ENCODE peak calls at places on chromosomes 16 and 17, in ten cellular contexts. One of them, this sample, is unnamed.
A peak's percentile ranks its signal among the peaks of the same experiment; 100 is the strongest.

GRCh38 chr16:583815-584591 is 5.9 kb upstream of the RAB40C start:
- DNase-seq in T-helper 2 cell: no peak
- DNase-seq in stimulated activated CD8-positive, alpha-beta memory T cell treated with anti-CD3 and anti-CD28 coated beads, Interleukin-7, amount 100 ng/mL, for 1 hour: no peak
- DNase-seq in NCI-H1417: no peak
- DNase-seq in T follicular helper cell: no peak
- DNase-seq in mucosa of gallbladder: no peak
- DNase-seq in psoas muscle: no peak
- DNase-seq in NCI-H524: no peak
- DNase-seq in lower lobe of right lung: no peak
- DNase-seq in HEK293T: no peak
- DNase-seq in this sample: no peak

GRCh38 chr17:32523827-32524552 is 37.2 kb downstream of the CDK5R1 start:
- DNase-seq in T-helper 2 cell: no peak
- DNase-seq in stimulated activated CD8-positive, alpha-beta memory T cell treated with anti-CD3 and anti-CD28 coated beads, Interleukin-7, amount 100 ng/mL, for 1 hour: no peak
- DNase-seq in NCI-H1417: no peak
- DNase-seq in T follicular helper cell: no peak
- DNase-seq in mucosa of gallbladder: no peak
- DNase-seq in psoas muscle: no peak
- DNase-seq in NCI-H524: no peak
- DNase-seq in lower lobe of right lung: no peak
- DNase-seq in HEK293T: no peak
- DNase-seq in this sample: no peak

GRCh38 chr16:24035127-24035842 is 199.5 kb downstream of the PRKCB start:
- DNase-seq in T-helper 2 cell: no peak
- DNase-seq in stimulated activated CD8-positive, alpha-beta memory T cell treated with anti-CD3 and anti-CD28 coated beads, Interleukin-7, amount 100 ng/mL, for 1 hour: no peak
- DNase-seq in NCI-H1417: no peak
- DNase-seq in T follicular helper cell: peak; percentile 28
- DNase-seq in mucosa of gallbladder: no peak
- DNase-seq in psoas muscle: no peak
- DNase-seq in NCI-H524: no peak
- DNase-seq in lower lobe of right lung: no peak
- DNase-seq in HEK293T: no peak
- DNase-seq in this sample: no peak

GRCh38 chr16:67917140-67917851 is 14.4 kb downstream of the CTRL start:
- DNase-seq in T-helper 2 cell: no peak
- DNase-seq in stimulated activated CD8-positive, alpha-beta memory T cell treated with anti-CD3 and anti-CD28 coated beads, Interleukin-7, amount 100 ng/mL, for 1 hour: no peak
- DNase-seq in NCI-H1417: peak; percentile 46
- DNase-seq in T follicular helper cell: no peak
- DNase-seq in mucosa of gallbladder: no peak
- DNase-seq in psoas muscle: no peak
- DNase-seq in NCI-H524: no peak
- DNase-seq in lower lobe of right lung: peak; percentile 53
- DNase-seq in HEK293T: no peak
- DNase-seq in this sample: no peak

GRCh38 chr16:49701867-49702494 is 153.9 kb downstream of the ZNF423 start:
- DNase-seq in T-helper 2 cell: no peak
- DNase-seq in stimulated activated CD8-positive, alpha-beta memory T cell treated with anti-CD3 and anti-CD28 coated beads, Interleukin-7, amount 100 ng/mL, for 1 hour: no peak
- DNase-seq in NCI-H1417: no peak
- DNase-seq in T follicular helper cell: no peak
- DNase-seq in mucosa of gallbladder: peak; percentile 38
- DNase-seq in psoas muscle: peak; percentile 76
- DNase-seq in NCI-H524: peak; percentile 96
- DNase-seq in lower lobe of right lung: no peak
- DNase-seq in HEK293T: peak; percentile 73
- DNase-seq in this sample: peak; percentile 31

GRCh38 chr16:84582958-84583516 is 34.8 kb downstream of the COTL1 start:
- DNase-seq in T-helper 2 cell: no peak
- DNase-seq in stimulated activated CD8-positive, alpha-beta memory T cell treated with anti-CD3 and anti-CD28 coated beads, Interleukin-7, amount 100 ng/mL, for 1 hour: no peak
- DNase-seq in NCI-H1417: no peak
- DNase-seq in T follicular helper cell: no peak
- DNase-seq in mucosa of gallbladder: no peak
- DNase-seq in psoas muscle: no peak
- DNase-seq in NCI-H524: no peak
- DNase-seq in lower lobe of right lung: no peak
- DNase-seq in HEK293T: no peak
- DNase-seq in this sample: no peak

GRCh38 chr17:50443492-50444051 is 17.6 kb downstream of the ACSF2 start:
- DNase-seq in T-helper 2 cell: no peak
- DNase-seq in stimulated activated CD8-positive, alpha-beta memory T cell treated with anti-CD3 and anti-CD28 coated beads, Interleukin-7, amount 100 ng/mL, for 1 hour: no peak
- DNase-seq in NCI-H1417: peak; percentile 28
- DNase-seq in T follicular helper cell: no peak
- DNase-seq in mucosa of gallbladder: no peak
- DNase-seq in psoas muscle: no peak
- DNase-seq in NCI-H524: no peak
- DNase-seq in lower lobe of right lung: no peak
- DNase-seq in HEK293T: peak; percentile 49
- DNase-seq in this sample: peak; percentile 40

GRCh38 chr17:49388692-49389513 is 25.8 kb downstream of the PHB1 start:
- DNase-seq in T-helper 2 cell: no peak
- DNase-seq in stimulated activated CD8-positive, alpha-beta memory T cell treated with anti-CD3 and anti-CD28 coated beads, Interleukin-7, amount 100 ng/mL, for 1 hour: no peak
- DNase-seq in NCI-H1417: no peak
- DNase-seq in T follicular helper cell: no peak
- DNase-seq in mucosa of gallbladder: no peak
- DNase-seq in psoas muscle: no peak
- DNase-seq in NCI-H524: no peak
- DNase-seq in lower lobe of right lung: no peak
- DNase-seq in HEK293T: no peak
- DNase-seq in this sample: no peak

GRCh38 chr17:57521606-57522435 is 223.3 kb downstream of the CCDC182 start:
- DNase-seq in T-helper 2 cell: no peak
- DNase-seq in stimulated activated CD8-positive, alpha-beta memory T cell treated with anti-CD3 and anti-CD28 coated beads, Interleukin-7, amount 100 ng/mL, for 1 hour: no peak
- DNase-seq in NCI-H1417: peak; percentile 85
- DNase-seq in T follicular helper cell: no peak
- DNase-seq in mucosa of gallbladder: no peak
- DNase-seq in psoas muscle: no peak
- DNase-seq in NCI-H524: peak; percentile 71
- DNase-seq in lower lobe of right lung: no peak
- DNase-seq in HEK293T: no peak
- DNase-seq in this sample: peak; percentile 96

GRCh38 chr16:57473176-57473840 is 10.8 kb downstream of the POLR2C start:
- DNase-seq in T-helper 2 cell: no peak
- DNase-seq in stimulated activated CD8-positive, alpha-beta memory T cell treated with anti-CD3 and anti-CD28 coated beads, Interleukin-7, amount 100 ng/mL, for 1 hour: no peak
- DNase-seq in NCI-H1417: no peak
- DNase-seq in T follicular helper cell: no peak
- DNase-seq in mucosa of gallbladder: no peak
- DNase-seq in psoas muscle: no peak
- DNase-seq in NCI-H524: no peak
- DNase-seq in lower lobe of right lung: no peak
- DNase-seq in HEK293T: no peak
- DNase-seq in this sample: no peak

GRCh38 chr17:30449480-30449879 is 27.7 kb upstream of the GOSR1 start:
- DNase-seq in T-helper 2 cell: no peak
- DNase-seq in stimulated activated CD8-positive, alpha-beta memory T cell treated with anti-CD3 and anti-CD28 coated beads, Interleukin-7, amount 100 ng/mL, for 1 hour: no peak
- DNase-seq in NCI-H1417: no peak
- DNase-seq in T follicular helper cell: no peak
- DNase-seq in mucosa of gallbladder: peak; percentile 32
- DNase-seq in psoas muscle: no peak
- DNase-seq in NCI-H524: no peak
- DNase-seq in lower lobe of right lung: no peak
- DNase-seq in HEK293T: no peak
- DNase-seq in this sample: no peak

GRCh38 chr16:28935924-28936783 is 4.4 kb downstream of the CD19 start:
- DNase-seq in T-helper 2 cell: peak; percentile 73
- DNase-seq in stimulated activated CD8-positive, alpha-beta memory T cell treated with anti-CD3 and anti-CD28 coated beads, Interleukin-7, amount 100 ng/mL, for 1 hour: peak; percentile 66
- DNase-seq in NCI-H1417: peak; percentile 54
- DNase-seq in T follicular helper cell: peak; percentile 77
- DNase-seq in mucosa of gallbladder: peak; percentile 88
- DNase-seq in psoas muscle: peak; percentile 83
- DNase-seq in NCI-H524: no peak
- DNase-seq in lower lobe of right lung: peak; percentile 90
- DNase-seq in HEK293T: peak; percentile 98
- DNase-seq in this sample: peak; percentile 39

GRCh38 chr16:17304814-17305169 is 166.0 kb downstream of the XYLT1 start:
- DNase-seq in T-helper 2 cell: no peak
- DNase-seq in stimulated activated CD8-positive, alpha-beta memory T cell treated with anti-CD3 and anti-CD28 coated beads, Interleukin-7, amount 100 ng/mL, for 1 hour: no peak
- DNase-seq in NCI-H1417: no peak
- DNase-seq in T follicular helper cell: no peak
- DNase-seq in mucosa of gallbladder: peak; percentile 36
- DNase-seq in psoas muscle: no peak
- DNase-seq in NCI-H524: no peak
- DNase-seq in lower lobe of right lung: no peak
- DNase-seq in HEK293T: no peak
- DNase-seq in this sample: no peak

GRCh38 chr16:85463228-85463611 is 149.9 kb upstream of the GSE1 start:
- DNase-seq in T-helper 2 cell: no peak
- DNase-seq in stimulated activated CD8-positive, alpha-beta memory T cell treated with anti-CD3 and anti-CD28 coated beads, Interleukin-7, amount 100 ng/mL, for 1 hour: no peak
- DNase-seq in NCI-H1417: no peak
- DNase-seq in T follicular helper cell: no peak
- DNase-seq in mucosa of gallbladder: no peak
- DNase-seq in psoas muscle: no peak
- DNase-seq in NCI-H524: no peak
- DNase-seq in lower lobe of right lung: no peak
- DNase-seq in HEK293T: no peak
- DNase-seq in this sample: no peak

GRCh38 chr16:85330694-85331188 is 218.5 kb upstream of the CIBAR2 start:
- DNase-seq in T-helper 2 cell: no peak
- DNase-seq in stimulated activated CD8-positive, alpha-beta memory T cell treated with anti-CD3 and anti-CD28 coated beads, Interleukin-7, amount 100 ng/mL, for 1 hour: no peak
- DNase-seq in NCI-H1417: peak; percentile 61
- DNase-seq in T follicular helper cell: no peak
- DNase-seq in mucosa of gallbladder: no peak
- DNase-seq in psoas muscle: no peak
- DNase-seq in NCI-H524: peak; percentile 87
- DNase-seq in lower lobe of right lung: no peak
- DNase-seq in HEK293T: peak; percentile 81
- DNase-seq in this sample: peak; percentile 57

GRCh38 chr16:57192720-57193486 is 6.8 kb downstream of the RSPRY1 start:
- DNase-seq in T-helper 2 cell: no peak
- DNase-seq in stimulated activated CD8-positive, alpha-beta memory T cell treated with anti-CD3 and anti-CD28 coated beads, Interleukin-7, amount 100 ng/mL, for 1 hour: no peak
- DNase-seq in NCI-H1417: no peak
- DNase-seq in T follicular helper cell: no peak
- DNase-seq in mucosa of gallbladder: no peak
- DNase-seq in psoas muscle: no peak
- DNase-seq in NCI-H524: no peak
- DNase-seq in lower lobe of right lung: no peak
- DNase-seq in HEK293T: no peak
- DNase-seq in this sample: no peak

GRCh38 chr17:15946611-15947120 is 1.7 kb downstream of the ADORA2B start:
- DNase-seq in T-helper 2 cell: no peak
- DNase-seq in stimulated activated CD8-positive, alpha-beta memory T cell treated with anti-CD3 and anti-CD28 coated beads, Interleukin-7, amount 100 ng/mL, for 1 hour: no peak
- DNase-seq in NCI-H1417: no peak
- DNase-seq in T follicular helper cell: no peak
- DNase-seq in mucosa of gallbladder: no peak
- DNase-seq in psoas muscle: no peak
- DNase-seq in NCI-H524: no peak
- DNase-seq in lower lobe of right lung: no peak
- DNase-seq in HEK293T: no peak
- DNase-seq in this sample: no peak

GRCh38 chr17:57518587-57519118 is 226.4 kb downstream of the CCDC182 start:
- DNase-seq in T-helper 2 cell: no peak
- DNase-seq in stimulated activated CD8-positive, alpha-beta memory T cell treated with anti-CD3 and anti-CD28 coated beads, Interleukin-7, amount 100 ng/mL, for 1 hour: no peak
- DNase-seq in NCI-H1417: peak; percentile 95
- DNase-seq in T follicular helper cell: no peak
- DNase-seq in mucosa of gallbladder: no peak
- DNase-seq in psoas muscle: no peak
- DNase-seq in NCI-H524: peak; percentile 100
- DNase-seq in lower lobe of right lung: no peak
- DNase-seq in HEK293T: no peak
- DNase-seq in this sample: peak; percentile 99

GRCh38 chr17:75338335-75338734 is 49.1 kb upstream of the SLC25A19 start:
- DNase-seq in T-helper 2 cell: no peak
- DNase-seq in stimulated activated CD8-positive, alpha-beta memory T cell treated with anti-CD3 and anti-CD28 coated beads, Interleukin-7, amount 100 ng/mL, for 1 hour: no peak
- DNase-seq in NCI-H1417: no peak
- DNase-seq in T follicular helper cell: no peak
- DNase-seq in mucosa of gallbladder: no peak
- DNase-seq in psoas muscle: no peak
- DNase-seq in NCI-H524: no peak
- DNase-seq in lower lobe of right lung: no peak
- DNase-seq in HEK293T: no peak
- DNase-seq in this sample: no peak

GRCh38 chr16:29310852-29311314 is 95.6 kb downstream of the NPIPB11 start:
- DNase-seq in T-helper 2 cell: no peak
- DNase-seq in stimulated activated CD8-positive, alpha-beta memory T cell treated with anti-CD3 and anti-CD28 coated beads, Interleukin-7, amount 100 ng/mL, for 1 hour: no peak
- DNase-seq in NCI-H1417: no peak
- DNase-seq in T follicular helper cell: no peak
- DNase-seq in mucosa of gallbladder: peak; percentile 58
- DNase-seq in psoas muscle: peak; percentile 53
- DNase-seq in NCI-H524: no peak
- DNase-seq in lower lobe of right lung: no peak
- DNase-seq in HEK293T: no peak
- DNase-seq in this sample: no peak

GRCh38 chr16:83961591-83961990 is 6.5 kb upstream of the NECAB2 start:
- DNase-seq in T-helper 2 cell: no peak
- DNase-seq in stimulated activated CD8-positive, alpha-beta memory T cell treated with anti-CD3 and anti-CD28 coated beads, Interleukin-7, amount 100 ng/mL, for 1 hour: no peak
- DNase-seq in NCI-H1417: no peak
- DNase-seq in T follicular helper cell: no peak
- DNase-seq in mucosa of gallbladder: no peak
- DNase-seq in psoas muscle: no peak
- DNase-seq in NCI-H524: no peak
- DNase-seq in lower lobe of right lung: no peak
- DNase-seq in HEK293T: no peak
- DNase-seq in this sample: no peak

GRCh38 chr16:58605562-58605961 is 24.1 kb downstream of the CNOT1 start:
- DNase-seq in T-helper 2 cell: no peak
- DNase-seq in stimulated activated CD8-positive, alpha-beta memory T cell treated with anti-CD3 and anti-CD28 coated beads, Interleukin-7, amount 100 ng/mL, for 1 hour: no peak
- DNase-seq in NCI-H1417: no peak
- DNase-seq in T follicular helper cell: no peak
- DNase-seq in mucosa of gallbladder: no peak
- DNase-seq in psoas muscle: no peak
- DNase-seq in NCI-H524: no peak
- DNase-seq in lower lobe of right lung: no peak
- DNase-seq in HEK293T: no peak
- DNase-seq in this sample: no peak

This sample was measured in WERI-Rb-1.